ENCODE peak calls at places on chromosomes 1 and 21, in nine cellular contexts. S is GM23248, V is heart right ventricle, K is right cardiac atrium, C is breast epithelium, W is endothelial cell of umbilical vein, Y is ascending aorta, G is left ventricle myocardium inferior, A is mesendoderm. H is an unnamed sample.
A peak's percentile ranks its signal among the peaks of the same experiment; 100 is the strongest.

GRCh38 chr1:31467005-31467674 is 54.1 kb downstream of the SERINC2 start:
- DNase-seq in S (peak; percentile 13), V (no peak), K (no peak), C (no peak), W (no peak), Y (no peak), G (no peak), A (no peak), H (no peak)

GRCh38 chr1:29812397-29813135 is 576.2 kb downstream of the PTPRU start:
- DNase-seq in S (no peak), V (no peak), K (no peak), C (no peak), W (no peak), Y (peak; percentile 24), G (no peak), A (no peak), H (no peak)

GRCh38 chr1:32138965-32139364 is 31.1 kb downstream of the KPNA6 start:
- DNase-seq in S (peak; percentile 54), V (no peak), K (no peak), C (no peak), W (peak; percentile 48), Y (no peak), G (no peak), A (peak; percentile 31), H (no peak)

GRCh38 chr1:117697220-117697781 is 91.5 kb downstream of the TENT5C start:
- DNase-seq in S (peak; percentile 65), V (no peak), K (no peak), C (no peak), W (no peak), Y (no peak), G (no peak), A (no peak), H (no peak)

GRCh38 chr1:71792264-71792663 is 490.1 kb downstream of the NEGR1 start:
- DNase-seq in S (no peak), V (no peak), K (no peak), C (no peak), W (no peak), Y (no peak), G (no peak), A (no peak), H (no peak)

GRCh38 chr1:203124011-203124410 is 3.5 kb upstream of the ADORA1 start:
- DNase-seq in S (no peak), V (no peak), K (no peak), C (no peak), W (no peak), Y (no peak), G (no peak), A (no peak), H (no peak)

GRCh38 chr21:35428041-35428400 is 378.9 kb upstream of the RUNX1 start:
- DNase-seq in S (peak; percentile 69), V (no peak), K (no peak), C (no peak), W (no peak), Y (no peak), G (no peak), A (no peak), H (no peak)

GRCh38 chr1:157313240-157313807 is 175.1 kb upstream of the ETV3 start:
- DNase-seq in S (no peak), V (no peak), K (no peak), C (no peak), W (no peak), Y (no peak), G (no peak), A (no peak), H (no peak)

GRCh38 chr1:209643295-209644020 is 8.8 kb downstream of the LAMB3 start:
- DNase-seq in S (no peak), V (peak; percentile 88), K (peak; percentile 94), C (no peak), W (peak; percentile 44), Y (no peak), G (peak; percentile 81), A (no peak), H (no peak)

GRCh38 chr1:183279835-183280234 is 93.8 kb downstream of the LAMC2 start:
- DNase-seq in S (peak; percentile 95), V (no peak), K (peak; percentile 84), C (no peak), W (no peak), Y (peak; percentile 73), G (peak; percentile 41), A (no peak), H (no peak)

GRCh38 chr21:35578831-35579470 is 481.4 kb downstream of the SETD4 start:
- DNase-seq in S (peak; percentile 73), V (no peak), K (no peak), C (no peak), W (no peak), Y (no peak), G (no peak), A (no peak), H (no peak)

GRCh38 chr1:204241050-204241449 is 27.3 kb upstream of the GOLT1A start:
- DNase-seq in S (peak; percentile 22), V (no peak), K (no peak), C (no peak), W (no peak), Y (no peak), G (no peak), A (peak; percentile 51), H (no peak)

GRCh38 chr1:240739139-240739538 is 127.2 kb upstream of the GREM2 start:
- DNase-seq in S (peak; percentile 50), V (no peak), K (no peak), C (no peak), W (no peak), Y (no peak), G (no peak), A (no peak), H (no peak)

GRCh38 chr1:151485685-151486255 is 25.4 kb upstream of the CGN start:
- DNase-seq in S (no peak), V (no peak), K (no peak), C (no peak), W (no peak), Y (no peak), G (no peak), A (peak; percentile 67), H (no peak)

GRCh38 chr1:40951943-40952743 is 27.4 kb upstream of the CTPS1 start:
- DNase-seq in S (peak; percentile 63), V (peak; percentile 61), K (peak; percentile 86), C (peak; percentile 72), W (peak; percentile 56), Y (peak; percentile 86), G (peak; percentile 66), A (peak; percentile 79), H (no peak)

GRCh38 chr1:175169305-175170018 is 23.1 kb downstream of the KIAA0040 start:
- DNase-seq in S (no peak), V (no peak), K (no peak), C (no peak), W (peak; percentile 94), Y (no peak), G (no peak), A (no peak), H (no peak)

GRCh38 chr1:109933856-109934711 is 23.4 kb downstream of the CSF1 start:
- DNase-seq in S (peak; percentile 86), V (no peak), K (no peak), C (no peak), W (peak; percentile 44), Y (no peak), G (no peak), A (no peak), H (no peak)

GRCh38 chr1:11473635-11474034 is 5.3 kb upstream of the DISP3 start:
- DNase-seq in S (peak; percentile 32), V (no peak), K (no peak), C (no peak), W (peak; percentile 9), Y (no peak), G (no peak), A (peak; percentile 66), H (no peak)

GRCh38 chr1:152141971-152142584 is 16.9 kb downstream of the RPTN start:
- DNase-seq in S (peak; percentile 86), V (peak; percentile 53), K (peak; percentile 72), C (peak; percentile 54), W (peak; percentile 57), Y (peak; percentile 74), G (peak; percentile 20), A (peak; percentile 52), H (peak; percentile 10)

GRCh38 chr1:206445116-206445515 is 25.2 kb upstream of the IKBKE start:
- DNase-seq in S (peak; percentile 38), V (peak; percentile 53), K (peak; percentile 82), C (no peak), W (peak; percentile 87), Y (peak; percentile 83), G (peak; percentile 60), A (no peak), H (peak; percentile 13)

GRCh38 chr1:6027591-6027990 is 18.1 kb upstream of the KCNAB2 start:
- DNase-seq in S (no peak), V (no peak), K (no peak), C (no peak), W (no peak), Y (no peak), G (no peak), A (no peak), H (no peak)
- H3K4me3 ChIP-seq in S (no peak overlapping the region), V (no peak overlapping the region), K (no peak overlapping the region), C (no peak overlapping the region), W (no peak overlapping the region), Y (peak overlapping the region; percentile 48), G (peak overlapping the region; percentile 60), A (no peak overlapping the region), H (peak overlapping the region; percentile 64)

GRCh38 chr1:215484111-215484914 is 82.8 kb upstream of the KCTD3 start:
- DNase-seq in S (no peak), V (no peak), K (no peak), C (no peak), W (no peak), Y (no peak), G (no peak), A (peak; percentile 45), H (no peak)

GRCh38 chr1:215487466-215487865 is 79.6 kb upstream of the KCTD3 start:
- DNase-seq in S (no peak), V (no peak), K (no peak), C (no peak), W (no peak), Y (no peak), G (no peak), A (no peak), H (no peak)

GRCh38 chr1:215489771-215490566 is 77.1 kb upstream of the KCTD3 start:
- DNase-seq in S (peak; percentile 9), V (no peak), K (no peak), C (no peak), W (no peak), Y (no peak), G (no peak), A (no peak), H (no peak)

GRCh38 chr1:215488850-215489249 is 78.3 kb upstream of the KCTD3 start:
- DNase-seq in S (no peak), V (no peak), K (no peak), C (no peak), W (no peak), Y (no peak), G (no peak), A (no peak), H (no peak)
- H3K4me1 ChIP-seq in S (peaks cover 19% of the 10 kb centered on the region), V (no peaks in the 10 kb centered on the region), K (no peaks in the 10 kb centered on the region), C (no peaks in the 10 kb centered on the region), W (no peaks in the 10 kb centered on the region), Y (no peaks in the 10 kb centered on the region), G (no peaks in the 10 kb centered on the region), A (no peaks in the 10 kb centered on the region), H (no peaks in the 10 kb centered on the region)

GRCh38 chr1:45585110-45585426 is 1.2 kb downstream of the NASP start:
- DNase-seq in S (no peak), V (no peak), K (no peak), C (no peak), W (no peak), Y (no peak), G (no peak), A (no peak), H (no peak)
- H3K27ac ChIP-seq in S (peak overlapping the region; percentile 81), V (peak overlapping the region; percentile 94), K (peak overlapping the region; percentile 57), C (peak overlapping the region; percentile 93), W (peak overlapping the region; percentile 81), Y (peak overlapping the region; percentile 89), G (peak overlapping the region; percentile 97), A (no peak overlapping the region), H (peak overlapping the region; percentile 94)

GRCh38 chr1:234512376-234512965 is 33.5 kb upstream of the TARBP1 start:
- DNase-seq in S (no peak), V (no peak), K (peak; percentile 58), C (no peak), W (no peak), Y (no peak), G (no peak), A (peak; percentile 64), H (no peak)
- H3K4me3 ChIP-seq in S (no peak overlapping the region), V (no peak overlapping the region), K (no peak overlapping the region), C (no peak overlapping the region), W (no peak overlapping the region), Y (no peak overlapping the region), G (no peak overlapping the region), A (no peak overlapping the region), H (no peak overlapping the region)